ENCODE peak calls at places on chromosomes 6 and 20, in four cellular contexts. F is adrenal gland, C is neuronal stem cell, Z is substantia nigra. G is an unnamed sample.

GRCh38 chr6:20655317-20655716 is 121.1 kb downstream of the CDKAL1 start:
- DNase-seq in C (no peak), F (no peak), Z (no peak), G (no peak)

GRCh38 chr20:53857723-53858236 is 212.6 kb downstream of the BCAS1 start:
- DNase-seq in F (peak), C (no peak), Z (no peak), G (no peak)

GRCh38 chr6:13415276-13415675 is 72.1 kb downstream of the GFOD1 start:
- DNase-seq in C (no peak), F (peak), Z (no peak), G (no peak)

GRCh38 chr6:166085498-166085897 is 82.2 kb downstream of the TBXT start:
- DNase-seq in Z (no peak), F (no peak), C (no peak), G (no peak)

GRCh38 chr20:41509801-41510200 is 108.4 kb downstream of the CHD6 start:
- DNase-seq in C (no peak), F (peak), Z (no peak), G (no peak)

GRCh38 chr6:143279385-143279784 is 171.1 kb downstream of the ADAT2 start:
- DNase-seq in F (peak), C (peak), Z (no peak), G (no peak)

GRCh38 chr20:38137441-38138037 is 27.5 kb downstream of the TGM2 start:
- DNase-seq in F (no peak), Z (no peak), C (no peak), G (no peak)

GRCh38 chr6:109869398-109870165 is 108.5 kb upstream of the GPR6 start:
- DNase-seq in C (no peak), F (peak), Z (peak), G (no peak)

GRCh38 chr6:4671587-4672115 is 104.6 kb upstream of the CDYL start:
- DNase-seq in F (no peak), Z (no peak), C (no peak), G (no peak)

GRCh38 chr20:31953749-31954148 is 1.9 kb upstream of the PDRG1 start:
- DNase-seq in F (no peak), C (no peak), Z (no peak), G (no peak)

GRCh38 chr6:20366082-20366834 is 35.4 kb upstream of the E2F3 start:
- DNase-seq in F (no peak), C (no peak), Z (no peak), G (no peak)

GRCh38 chr20:41095110-41095969 is 42.0 kb upstream of the PLCG1 start:
- DNase-seq in C (peak), F (peak), Z (peak), G (peak)

GRCh38 chr20:45407067-45407745 is 883 bp upstream of the DBNDD2 start:
- DNase-seq in C (peak), Z (no peak), F (peak), G (no peak)

GRCh38 chr20:36585410-36586125 is 12.2 kb downstream of the TGIF2 start:
- DNase-seq in Z (no peak), F (no peak), C (no peak), G (no peak)

GRCh38 chr6:145814035-145814500 is 527 bp downstream of the FBXO30 start:
- DNase-seq in F (peak), Z (peak), C (peak), G (no peak)

GRCh38 chr6:33987531-33988021 is 158.3 kb downstream of the GRM4 start:
- DNase-seq in Z (no peak), F (no peak), C (no peak), G (no peak)

GRCh38 chr6:41021832-41022231 is 17.2 kb downstream of the UNC5CL start:
- DNase-seq in Z (no peak), F (peak), C (no peak), G (no peak)

GRCh38 chr6:107735906-107736635 is 88.0 kb downstream of the SCML4 start:
- DNase-seq in C (no peak), F (no peak), Z (no peak), G (no peak)

GRCh38 chr6:161694995-161695394 is 421.1 kb upstream of the AGPAT4 start:
- DNase-seq in Z (no peak), C (no peak), F (no peak), G (no peak)

GRCh38 chr6:136317023-136317649 is 27.5 kb upstream of the BCLAF1 start:
- DNase-seq in C (peak), Z (peak), F (peak), G (peak)

GRCh38 chr20:60648556-60648955 is 603.5 kb upstream of the CDH4 start:
- DNase-seq in C (no peak), F (no peak), Z (no peak), G (no peak)

GRCh38 chr6:118745156-118745555 is 93.8 kb upstream of the CEP85L start:
- DNase-seq in F (no peak), Z (no peak), C (no peak), G (no peak)

GRCh38 chr6:156946370-156946936 is 169.3 kb downstream of the ARID1B start:
- DNase-seq in F (no peak), C (no peak), Z (no peak), G (no peak)

GRCh38 chr6:168180548-168181011 is 101.6 kb upstream of the FRMD1 start:
- DNase-seq in F (peak), Z (no peak), C (no peak), G (no peak)

GRCh38 chr6:69096681-69097080 is 461.6 kb downstream of the ADGRB3 start:
- DNase-seq in C (no peak), F (no peak), Z (no peak), G (no peak)

GRCh38 chr20:9081423-9081966 is 12.6 kb downstream of the PLCB4 start:
- DNase-seq in C (no peak), Z (no peak), F (no peak), G (no peak)

G was measured in lung.